ENCODE peak calls at places on chromosomes 5 and 9, in six cellular contexts. R is ovary; Z is prostate gland; G is IMR-90; K is CD8-positive, alpha-beta T cell; S is adrenal gland. U is an unnamed sample. For H3K4me1, the result is how much of the 10 kb centered on the place peaks cover.

GRCh38 chr5:93120048-93120447 is 461.0 kb downstream of the NR2F1-AS1 start:
- DNase-seq in R (no peak), Z (no peak), S (no peak), K (no peak), G (no peak), U (no peak)

GRCh38 chr5:72093231-72093630 is 14.0 kb upstream of the MAP1B start:
- DNase-seq in Z (no peak), G (peak), R (no peak), K (no peak), S (no peak), U (no peak)

GRCh38 chr9:23555849-23556248 is 270.2 kb downstream of the ELAVL2 start:
- DNase-seq in R (no peak), G (no peak), K (no peak), Z (no peak), S (no peak), U (no peak)

GRCh38 chr9:88706193-88707112 is 171.5 kb downstream of the NXNL2 start:
- DNase-seq in K (no peak), S (no peak), Z (no peak), G (no peak), R (no peak), U (no peak)

GRCh38 chr5:124546643-124547042 is 199.8 kb downstream of the ZNF608 start:
- DNase-seq in Z (no peak), K (no peak), R (no peak), S (no peak), G (peak), U (no peak)

GRCh38 chr9:114216976-114217375 is 61.6 kb downstream of the COL27A1 start:
- DNase-seq in K (no peak), R (no peak), S (no peak), G (no peak), Z (no peak), U (no peak)

GRCh38 chr9:123061216-123061615 is 27.7 kb downstream of the GPR21 start:
- DNase-seq in S (no peak), Z (no peak), G (no peak), K (no peak), R (no peak), U (no peak)

GRCh38 chr9:36597412-36598178 is 24.9 kb downstream of the MELK start:
- DNase-seq in K (no peak), G (peak), S (peak), Z (no peak), R (no peak), U (no peak)

GRCh38 chr9:1775230-1775629 is 239.9 kb upstream of the SMARCA2 start:
- DNase-seq in S (no peak), R (no peak), Z (no peak), G (no peak), K (no peak), U (no peak)

GRCh38 chr5:95870105-95870672 is 47.7 kb upstream of the GLRX start:
- DNase-seq in G (peak), K (no peak), S (no peak), Z (no peak), R (no peak), U (no peak)

GRCh38 chr5:14464101-14464500 is 117.5 kb upstream of the OTULINL start:
- DNase-seq in G (no peak), K (no peak), R (no peak), S (no peak), Z (no peak), U (no peak)

GRCh38 chr9:2340046-2340760 is 281.4 kb upstream of the VLDLR start:
- DNase-seq in Z (no peak), K (no peak), G (peak), R (no peak), S (no peak), U (no peak)

GRCh38 chr9:133913571-133914369 is 78.4 kb downstream of the VAV2 start:
- DNase-seq in S (no peak), K (no peak), Z (no peak), G (no peak), R (no peak), U (no peak)

GRCh38 chr5:56158331-56158960 is 74.7 kb downstream of the ANKRD55 start:
- DNase-seq in R (no peak), Z (no peak), S (no peak), G (no peak), K (no peak), U (no peak)

GRCh38 chr5:123035320-123035949 is 1.1 kb downstream of the PPIC start:
- DNase-seq in Z (peak), R (peak), S (peak), K (no peak), G (peak), U (peak)

GRCh38 chr5:167565555-167565954 is 725.9 kb upstream of the WWC1 start:
- DNase-seq in G (peak), K (no peak), R (no peak), S (no peak), Z (no peak), U (no peak)

DNA sequence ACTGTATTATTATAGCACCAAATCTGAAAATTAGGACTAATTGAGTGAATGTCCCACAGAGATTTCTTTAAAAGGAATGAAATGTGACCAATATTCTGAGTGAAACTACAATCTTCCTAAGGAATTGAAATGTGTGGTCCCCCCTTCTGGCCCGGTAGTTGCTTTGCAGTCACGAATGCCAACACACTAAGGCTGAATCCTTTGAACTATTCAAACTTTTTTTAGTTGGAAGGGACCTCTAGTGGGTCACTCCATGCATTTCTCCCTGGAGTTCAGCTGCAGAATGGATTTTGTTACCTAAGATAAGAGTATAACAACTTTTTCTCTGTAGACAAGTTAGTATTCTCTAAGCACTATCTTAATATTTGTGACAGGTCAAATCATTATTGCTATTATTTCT is 2.8 kb downstream of the CDH6 start:
- DNase-seq in R (no peak), K (no peak), Z (no peak), G (peak), S (no peak), U (no peak)
- TF ChIP-seq CTCF in R (no peak), K (no peak), Z (no peak), G (peak), S (no peak), U (no peak)

GRCh38 chr9:5511935-5512580 is 1.7 kb downstream of the PDCD1LG2 start:
- DNase-seq in K (no peak), S (no peak), G (no peak), R (no peak), Z (no peak), U (no peak)
- H3K4me1 ChIP-seq in K (under half), S (under half), G (under half), R (under half), Z (under half), U (half or more)

DNA sequence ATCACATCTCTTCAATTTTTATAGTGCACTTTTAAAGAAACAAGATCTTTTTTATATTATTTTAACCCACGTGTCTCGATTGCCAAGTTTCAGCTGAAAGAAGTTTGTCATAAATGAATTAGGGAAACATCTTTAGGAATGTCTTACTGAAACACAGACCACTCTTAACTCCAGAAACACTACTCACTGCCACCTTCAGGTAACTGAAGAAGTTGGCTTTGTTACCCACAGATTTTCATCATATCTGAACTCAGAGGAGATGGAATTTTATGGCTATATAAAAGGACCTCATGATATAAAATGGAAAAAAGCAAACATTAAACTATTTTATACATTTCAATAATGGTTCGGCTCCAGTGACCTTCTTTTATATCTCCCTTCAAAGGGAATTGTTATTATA is 158.0 kb downstream of the SEMA5A start:
- DNase-seq in Z (no peak), S (no peak), R (no peak), K (no peak), G (peak), U (no peak)
- TF ChIP-seq CTCF in Z (no peak), S (no peak), R (no peak), K (no peak), G (peak), U (no peak)

DNA sequence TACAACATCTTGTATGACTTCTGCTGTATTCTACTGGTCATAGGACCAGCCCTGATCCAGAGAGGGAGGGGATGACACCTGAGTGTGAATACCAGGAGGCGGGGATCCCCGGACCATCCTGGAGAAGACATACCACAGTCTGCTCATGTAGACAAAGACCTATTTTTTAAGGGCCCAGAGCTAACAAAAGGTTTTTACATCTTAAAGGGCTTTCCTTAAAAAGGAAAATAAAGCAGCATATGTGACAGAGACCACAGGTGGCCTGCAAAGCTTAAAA is 43.8 kb downstream of the RAPGEF1 start:
- DNase-seq in G (no peak), S (no peak), R (no peak), K (no peak), Z (no peak), U (no peak)
- H3K4me1 ChIP-seq in G (under half), S (under half), R (under half), K (under half), Z (under half), U (half or more)

GRCh38 chr5:16534280-16534679 is 68.7 kb upstream of the ZNF622 start:
- DNase-seq in S (no peak), G (no peak), K (no peak), Z (no peak), R (no peak), U (peak)
- TF ChIP-seq CTCF in S (no peak), G (no peak), K (no peak), Z (no peak), R (no peak), U (no peak)

GRCh38 chr5:140208065-140208464 is 33.1 kb downstream of the CYSTM1 start:
- DNase-seq in S (no peak), K (no peak), Z (no peak), G (no peak), R (no peak), U (no peak)

GRCh38 chr5:140205952-140206351 is 31.0 kb downstream of the CYSTM1 start:
- DNase-seq in S (no peak), G (no peak), R (no peak), K (no peak), Z (no peak), U (no peak)

GRCh38 chr5:140202610-140203009 is 27.6 kb downstream of the CYSTM1 start:
- DNase-seq in K (no peak), Z (no peak), R (no peak), G (no peak), S (no peak), U (no peak)

GRCh38 chr5:140207250-140207954 is 32.4 kb downstream of the CYSTM1 start:
- DNase-seq in G (no peak), Z (no peak), K (no peak), S (no peak), R (no peak), U (no peak)

DNA sequence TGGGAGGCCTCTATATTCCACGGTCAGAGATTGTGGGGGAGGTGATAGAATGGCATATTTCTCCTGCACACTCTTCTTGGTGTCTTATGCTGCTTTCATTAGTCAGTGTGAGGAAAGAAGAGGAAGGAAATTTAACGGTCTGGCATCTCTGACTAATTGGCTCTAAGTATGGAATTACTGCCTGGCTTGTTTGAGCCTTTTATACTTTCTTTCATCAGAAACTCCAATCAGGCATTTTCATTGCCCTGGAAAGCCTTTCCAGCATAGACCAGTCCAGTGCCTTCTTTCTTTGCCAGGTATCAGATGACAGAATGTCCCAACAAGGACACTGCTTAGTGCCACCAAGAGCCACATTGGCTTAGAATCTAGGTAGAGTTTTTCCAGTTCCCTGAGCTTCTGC is 30.2 kb downstream of the CYSTM1 start:
- DNase-seq in R (no peak), S (no peak), K (no peak), G (no peak), Z (no peak), U (no peak)
- H3K4me1 ChIP-seq in R (under half), S (under half), K (under half), G (under half), Z (under half), U (under half)

GRCh38 chr9:126009047-126009446 is 261.9 kb downstream of the PBX3 start:
- DNase-seq in K (no peak), Z (no peak), R (no peak), S (no peak), G (no peak), U (no peak)
- TF ChIP-seq CTCF in K (no peak), Z (no peak), R (no peak), S (no peak), G (peak), U (no peak)

GRCh38 chr5:173454764-173455598 is 126.8 kb upstream of the STC2 start:
- DNase-seq in Z (no peak), S (peak), K (no peak), R (no peak), G (peak), U (peak)
- H3K4me1 ChIP-seq in Z (under half), S (under half), K (under half), R (under half), G (under half), U (under half)

GRCh38 chr5:141402553-141403328 is at the start of gene PCDHGA9:
- DNase-seq in K (no peak), R (no peak), G (peak), Z (no peak), S (peak), U (no peak)
- TF ChIP-seq CTCF in K (peak), R (no peak), G (peak), Z (no peak), S (peak), U (peak)

U was measured in heart right ventricle.